ENCODE peak calls at places on chromosomes 12 and 14, in five cellular contexts. N, E, X, D and Y are unnamed samples.

GRCh38 chr12:13100610-13100881 is 2.9 kb downstream of the GSG1 start:
- DNase-seq in N (no peak), E (no peak), X (no peak), D (no peak), Y (no peak)

GRCh38 chr14:100772607-100773165 is 46.0 kb downstream of the DLK1 start:
- DNase-seq in N (no peak), E (no peak), X (no peak), D (no peak), Y (no peak)

GRCh38 chr12:64681200-64682052 is 71.1 kb downstream of the RASSF3 start:
- DNase-seq in N (no peak), E (no peak), X (no peak), D (no peak), Y (no peak)

GRCh38 chr14:73612339-73613045 is at the start of gene ACOT6:
- DNase-seq in N (peak), E (peak), X (peak), D (peak), Y (peak)

GRCh38 chr14:97380539-97380941 is 583.4 kb downstream of the VRK1 start:
- DNase-seq in N (peak), E (no peak), X (no peak), D (no peak), Y (no peak)

GRCh38 chr12:71472441-71472911 is 32.9 kb downstream of the LGR5 start:
- DNase-seq in N (no peak), E (no peak), X (no peak), D (no peak), Y (no peak)

GRCh38 chr12:31324116-31324844 is 1.7 kb downstream of the SINHCAF start:
- DNase-seq in N (peak), E (peak), X (peak), D (peak), Y (peak)

GRCh38 chr12:48972213-48973021 is 882 bp upstream of the WNT10B start:
- DNase-seq in N (no peak), E (no peak), X (no peak), D (no peak), Y (no peak)

GRCh38 chr14:35295845-35296161 is 3.6 kb downstream of the PSMA6 start:
- DNase-seq in N (no peak), E (no peak), X (no peak), D (no peak), Y (no peak)

GRCh38 chr12:132408626-132409494 is 79.5 kb upstream of the GALNT9 start:
- DNase-seq in N (no peak), E (no peak), X (no peak), D (no peak), Y (no peak)

GRCh38 chr12:1935700-1936378 is 17.4 kb upstream of the CACNA2D4 start:
- DNase-seq in N (no peak), E (no peak), X (no peak), D (no peak), Y (no peak)

GRCh38 chr12:52590021-52590420 is 11.2 kb downstream of the KRT72 start:
- DNase-seq in N (no peak), E (no peak), X (no peak), D (no peak), Y (no peak)

GRCh38 chr12:116062698-116063097 is 214.8 kb downstream of the MED13L start:
- DNase-seq in N (no peak), E (no peak), X (no peak), D (no peak), Y (no peak)

GRCh38 chr12:63874897-63875296 is 30.4 kb downstream of the SRGAP1 start:
- DNase-seq in N (no peak), E (no peak), X (no peak), D (no peak), Y (no peak)

GRCh38 chr12:132190012-132190755 is 45.9 kb downstream of the NOC4L start:
- DNase-seq in N (no peak), E (peak), X (no peak), D (no peak), Y (no peak)

GRCh38 chr12:5989621-5990020 is 44.6 kb upstream of the ANO2 start:
- DNase-seq in N (no peak), E (no peak), X (no peak), D (no peak), Y (no peak)

GRCh38 chr12:65889144-65889880 is 65.0 kb downstream of the HMGA2 start:
- DNase-seq in N (no peak), E (no peak), X (no peak), D (no peak), Y (no peak)

GRCh38 chr12:114665411-114666181 is 18.4 kb downstream of the TBX3 start:
- DNase-seq in N (no peak), E (no peak), X (no peak), D (no peak), Y (no peak)

GRCh38 chr12:131533139-131533538 is 177.8 kb upstream of the SFSWAP start:
- DNase-seq in N (no peak), E (no peak), X (no peak), D (no peak), Y (no peak)

GRCh38 chr14:28242895-28243294 is 523.7 kb upstream of the FOXG1 start:
- DNase-seq in N (no peak), E (no peak), X (no peak), D (no peak), Y (no peak)

GRCh38 chr14:94936411-94936892 is 166.5 kb upstream of the GSC start:
- DNase-seq in N (no peak), E (no peak), X (no peak), D (no peak), Y (no peak)

GRCh38 chr12:52295663-52296062 is 4.3 kb upstream of the KRT81 start:
- DNase-seq in N (no peak), E (no peak), X (no peak), D (no peak), Y (peak)

GRCh38 chr12:27185234-27186045 is 58.6 kb upstream of the STK38L start:
- DNase-seq in N (no peak), E (no peak), X (no peak), D (no peak), Y (no peak)

GRCh38 chr12:107736914-107737313 is 24.0 kb downstream of the PRDM4 start:
- DNase-seq in N (no peak), E (peak), X (no peak), D (no peak), Y (peak)

GRCh38 chr12:55849616-55850015 is 6.9 kb upstream of the MMP19 start:
- DNase-seq in N (no peak), E (no peak), X (no peak), D (no peak), Y (no peak)